ENCODE peak calls at places on chromosomes 6 and 20, in nine cellular contexts. B is breast epithelium; H is left ventricle myocardium superior; G is fibroblast of pulmonary artery; J is stimulated activated CD4-positive, alpha-beta T cell treated with anti-CD3 and anti-CD28 coated beads, Interleukin-1b, Interleukin-23, amount 100 ng/mL, for 24 hours; D is effector memory CD8-positive, alpha-beta T cell; R is EH; I is cardiac muscle cell; E is Ammon's horn. K is an unnamed sample.

GRCh38 chr20:55135923-55136322 is 660.5 kb downstream of the DOK5 start:
- DNase-seq in R (no peak), D (no peak), J (no peak), E (no peak), B (no peak), I (no peak), H (no peak), G (no peak), K (no peak)

GRCh38 chr6:100620085-100620484 is 155.4 kb upstream of the SIM1 start:
- DNase-seq in E (no peak), I (no peak), R (peak; percentile 95), B (no peak), D (no peak), G (peak; percentile 78), H (no peak), J (no peak), K (no peak)

GRCh38 chr20:7859371-7859802 is 80.9 kb downstream of the HAO1 start:
- DNase-seq in B (no peak), D (no peak), R (peak; percentile 68), I (peak; percentile 52), E (peak; percentile 72), G (peak; percentile 84), H (no peak), J (no peak), K (no peak)

GRCh38 chr6:88374556-88374955 is 208.4 kb upstream of the CNR1 start:
- DNase-seq in I (no peak), D (no peak), J (no peak), R (no peak), B (no peak), E (no peak), H (no peak), G (no peak), K (no peak)

GRCh38 chr20:63775096-63775978 is 35.8 kb downstream of the SLC2A4RG start:
- DNase-seq in H (peak; percentile 75), D (peak; percentile 14), I (peak; percentile 95), G (peak; percentile 31), J (no peak), R (peak; percentile 46), B (no peak), E (peak; percentile 48), K (peak; percentile 48)

GRCh38 chr6:28542440-28543293 is 17.0 kb downstream of the GPX5 start:
- DNase-seq in J (no peak), E (peak; percentile 33), R (peak; percentile 79), B (no peak), H (no peak), G (peak; percentile 82), I (peak; percentile 86), D (no peak), K (peak; percentile 92)

GRCh38 chr20:25000268-25000801 is 7.8 kb upstream of the APMAP start:
- DNase-seq in B (peak; percentile 84), J (no peak), E (peak; percentile 73), R (peak; percentile 93), G (peak; percentile 88), H (peak; percentile 89), I (no peak), D (no peak), K (no peak)

GRCh38 chr20:62914970-62915457 is 11.3 kb downstream of the DIDO1 start:
- DNase-seq in J (no peak), I (peak; percentile 42), R (peak; percentile 59), D (no peak), G (peak; percentile 62), E (peak; percentile 83), B (no peak), H (no peak), K (no peak)

GRCh38 chr6:37680668-37681067 is 17.0 kb downstream of the MDGA1 start:
- DNase-seq in G (no peak), I (no peak), E (peak; percentile 91), H (no peak), D (no peak), J (no peak), R (no peak), B (no peak), K (no peak)

GRCh38 chr6:134739299-134740090 is 210.4 kb downstream of the ALDH8A1 start:
- DNase-seq in E (no peak), R (no peak), J (no peak), H (no peak), B (no peak), G (peak; percentile 50), D (no peak), I (no peak), K (no peak)

GRCh38 chr6:37354526-37355384 is 972 bp downstream of the RNF8 start:
- DNase-seq in E (no peak), R (peak; percentile 40), D (no peak), I (peak; percentile 36), J (no peak), G (no peak), H (peak; percentile 42), B (no peak), K (peak; percentile 83)

GRCh38 chr6:129954749-129955431 is 63.5 kb upstream of the L3MBTL3 start:
- DNase-seq in I (no peak), B (no peak), H (no peak), R (no peak), E (no peak), G (no peak), J (no peak), D (no peak), K (no peak)

K was measured in K562.